ENCODE peak calls at places on chromosomes 16 and 17, in seven cellular contexts. One of them, this sample, is unnamed.

GRCh38 chr16:55976815-55977214 is 101.6 kb upstream of the CES5A start:
- DNase-seq in neural progenitor cell: no peak
- DNase-seq in GM23338: no peak
- DNase-seq in PC-3: no peak
- DNase-seq in GM23248: no peak
- DNase-seq in hepatocyte: no peak
- DNase-seq in MM.1S: no peak
- DNase-seq in this sample: no peak

GRCh38 chr16:86982912-86983311 is 334.3 kb downstream of the C16orf95 start:
- DNase-seq in neural progenitor cell: no peak
- DNase-seq in GM23338: no peak
- DNase-seq in PC-3: no peak
- DNase-seq in GM23248: no peak
- DNase-seq in hepatocyte: no peak
- DNase-seq in MM.1S: no peak
- DNase-seq in this sample: no peak

GRCh38 chr16:56985288-56985961 is 3.9 kb upstream of the NLRC5 start:
- DNase-seq in neural progenitor cell: no peak
- DNase-seq in GM23338: no peak
- DNase-seq in PC-3: peak
- DNase-seq in GM23248: peak
- DNase-seq in hepatocyte: peak
- DNase-seq in MM.1S: no peak
- DNase-seq in this sample: peak

GRCh38 chr17:17876959-17877547 is 40.3 kb upstream of the SREBF1 start:
- DNase-seq in neural progenitor cell: no peak
- DNase-seq in GM23338: no peak
- DNase-seq in PC-3: no peak
- DNase-seq in GM23248: peak
- DNase-seq in hepatocyte: no peak
- DNase-seq in MM.1S: no peak
- DNase-seq in this sample: no peak

GRCh38 chr16:30893082-30893743 is 664 bp downstream of the BCL7C start:
- DNase-seq in neural progenitor cell: peak
- DNase-seq in GM23338: peak
- DNase-seq in PC-3: no peak
- DNase-seq in GM23248: peak
- DNase-seq in hepatocyte: peak
- DNase-seq in MM.1S: peak
- DNase-seq in this sample: no peak

GRCh38 chr16:74736531-74737157 is 36.0 kb upstream of the MLKL start:
- DNase-seq in neural progenitor cell: no peak
- DNase-seq in GM23338: no peak
- DNase-seq in PC-3: peak
- DNase-seq in GM23248: no peak
- DNase-seq in hepatocyte: no peak
- DNase-seq in MM.1S: no peak
- DNase-seq in this sample: no peak

GRCh38 chr17:80034654-80034976 is 1.1 kb downstream of the TBC1D16 start:
- DNase-seq in neural progenitor cell: no peak
- DNase-seq in GM23338: no peak
- DNase-seq in PC-3: no peak
- DNase-seq in GM23248: no peak
- DNase-seq in hepatocyte: no peak
- DNase-seq in MM.1S: no peak
- DNase-seq in this sample: no peak

GRCh38 chr16:17080105-17080504 is 390.7 kb downstream of the XYLT1 start:
- DNase-seq in neural progenitor cell: no peak
- DNase-seq in GM23338: no peak
- DNase-seq in PC-3: no peak
- DNase-seq in GM23248: no peak
- DNase-seq in hepatocyte: no peak
- DNase-seq in MM.1S: no peak
- DNase-seq in this sample: no peak

GRCh38 chr17:60496051-60496450 is 30.0 kb downstream of the APPBP2 start:
- DNase-seq in neural progenitor cell: no peak
- DNase-seq in GM23338: no peak
- DNase-seq in PC-3: no peak
- DNase-seq in GM23248: peak
- DNase-seq in hepatocyte: no peak
- DNase-seq in MM.1S: no peak
- DNase-seq in this sample: no peak

GRCh38 chr16:53781023-53781605 is 77.2 kb downstream of the FTO start:
- DNase-seq in neural progenitor cell: no peak
- DNase-seq in GM23338: no peak
- DNase-seq in PC-3: peak
- DNase-seq in GM23248: peak
- DNase-seq in hepatocyte: no peak
- DNase-seq in MM.1S: no peak
- DNase-seq in this sample: no peak

GRCh38 chr17:39981207-39982068 is 831 bp downstream of the PSMD3 start:
- DNase-seq in neural progenitor cell: peak
- DNase-seq in GM23338: no peak
- DNase-seq in PC-3: no peak
- DNase-seq in GM23248: peak
- DNase-seq in hepatocyte: peak
- DNase-seq in MM.1S: no peak
- DNase-seq in this sample: no peak

GRCh38 chr17:56320443-56320842 is 167.2 kb downstream of the ANKFN1 start:
- DNase-seq in neural progenitor cell: peak
- DNase-seq in GM23338: peak
- DNase-seq in PC-3: no peak
- DNase-seq in GM23248: no peak
- DNase-seq in hepatocyte: no peak
- DNase-seq in MM.1S: no peak
- DNase-seq in this sample: no peak

GRCh38 chr17:58643147-58643546 is 48.7 kb downstream of the TEX14 start:
- DNase-seq in neural progenitor cell: no peak
- DNase-seq in GM23338: no peak
- DNase-seq in PC-3: peak
- DNase-seq in GM23248: peak
- DNase-seq in hepatocyte: no peak
- DNase-seq in MM.1S: no peak
- DNase-seq in this sample: no peak

GRCh38 chr16:67662653-67663010 is 1.9 kb downstream of the PARD6A start:
- DNase-seq in neural progenitor cell: no peak
- DNase-seq in GM23338: no peak
- DNase-seq in PC-3: no peak
- DNase-seq in GM23248: no peak
- DNase-seq in hepatocyte: no peak
- DNase-seq in MM.1S: no peak
- DNase-seq in this sample: no peak

GRCh38 chr17:46780003-46780373 is 38.5 kb downstream of the WNT3 start:
- DNase-seq in neural progenitor cell: no peak
- DNase-seq in GM23338: no peak
- DNase-seq in PC-3: no peak
- DNase-seq in GM23248: no peak
- DNase-seq in hepatocyte: no peak
- DNase-seq in MM.1S: no peak
- DNase-seq in this sample: no peak

GRCh38 chr17:50180593-50180992 is 14.8 kb downstream of the SGCA start:
- DNase-seq in neural progenitor cell: no peak
- DNase-seq in GM23338: no peak
- DNase-seq in PC-3: no peak
- DNase-seq in GM23248: no peak
- DNase-seq in hepatocyte: no peak
- DNase-seq in MM.1S: no peak
- DNase-seq in this sample: no peak

GRCh38 chr17:59534583-59534982 is 30.8 kb upstream of the DHX40 start:
- DNase-seq in neural progenitor cell: peak
- DNase-seq in GM23338: peak
- DNase-seq in PC-3: peak
- DNase-seq in GM23248: peak
- DNase-seq in hepatocyte: no peak
- DNase-seq in MM.1S: no peak
- DNase-seq in this sample: peak

GRCh38 chr17:77145635-77146632 is 5.2 kb downstream of the SEC14L1 start:
- DNase-seq in neural progenitor cell: no peak
- DNase-seq in GM23338: peak
- DNase-seq in PC-3: peak
- DNase-seq in GM23248: peak
- DNase-seq in hepatocyte: peak
- DNase-seq in MM.1S: peak
- DNase-seq in this sample: no peak

GRCh38 chr17:9668532-9668931 is 23.2 kb downstream of the USP43 start:
- DNase-seq in neural progenitor cell: no peak
- DNase-seq in GM23338: no peak
- DNase-seq in PC-3: peak
- DNase-seq in GM23248: peak
- DNase-seq in hepatocyte: no peak
- DNase-seq in MM.1S: no peak
- DNase-seq in this sample: no peak

GRCh38 chr16:11047057-11047456 is 102.7 kb downstream of the CLEC16A start:
- DNase-seq in neural progenitor cell: no peak
- DNase-seq in GM23338: no peak
- DNase-seq in PC-3: no peak
- DNase-seq in GM23248: peak
- DNase-seq in hepatocyte: peak
- DNase-seq in MM.1S: no peak
- DNase-seq in this sample: no peak

GRCh38 chr16:82192665-82193064 is 22.6 kb upstream of the MPHOSPH6 start:
- DNase-seq in neural progenitor cell: no peak
- DNase-seq in GM23338: no peak
- DNase-seq in PC-3: peak
- DNase-seq in GM23248: peak
- DNase-seq in hepatocyte: no peak
- DNase-seq in MM.1S: no peak
- DNase-seq in this sample: no peak

GRCh38 chr17:40091691-40092397 is 8.5 kb downstream of the NR1D1 start:
- DNase-seq in neural progenitor cell: no peak
- DNase-seq in GM23338: peak
- DNase-seq in PC-3: no peak
- DNase-seq in GM23248: peak
- DNase-seq in hepatocyte: peak
- DNase-seq in MM.1S: no peak
- DNase-seq in this sample: no peak

GRCh38 chr17:29066053-29066452 is 23.1 kb downstream of the PIPOX start:
- DNase-seq in neural progenitor cell: no peak
- DNase-seq in GM23338: no peak
- DNase-seq in PC-3: no peak
- DNase-seq in GM23248: no peak
- DNase-seq in hepatocyte: no peak
- DNase-seq in MM.1S: no peak
- DNase-seq in this sample: no peak

GRCh38 chr16:27313422-27314160 is at the start of gene IL4R:
- DNase-seq in neural progenitor cell: peak
- DNase-seq in GM23338: peak
- DNase-seq in PC-3: peak
- DNase-seq in GM23248: peak
- DNase-seq in hepatocyte: peak
- DNase-seq in MM.1S: peak
- DNase-seq in this sample: peak

GRCh38 chr16:1914759-1915387 is 3.3 kb downstream of the HS3ST6 start:
- DNase-seq in neural progenitor cell: no peak
- DNase-seq in GM23338: no peak
- DNase-seq in PC-3: no peak
- DNase-seq in GM23248: no peak
- DNase-seq in hepatocyte: no peak
- DNase-seq in MM.1S: no peak
- DNase-seq in this sample: no peak
- TF ChIP-seq EZH2 in neural progenitor cell: no peak
- TF ChIP-seq EZH2 in GM23338: no peak
- TF ChIP-seq EZH2 in PC-3: no peak
- TF ChIP-seq EZH2 in GM23248: no peak
- TF ChIP-seq EZH2 in hepatocyte: no peak
- TF ChIP-seq EZH2 in MM.1S: no peak
- TF ChIP-seq EZH2 in this sample: no peak

GRCh38 chr17:7328840-7329359 is at the start of gene NEURL4:
- DNase-seq in neural progenitor cell: no peak
- DNase-seq in GM23338: peak
- DNase-seq in PC-3: peak
- DNase-seq in GM23248: peak
- DNase-seq in hepatocyte: no peak
- DNase-seq in MM.1S: peak
- DNase-seq in this sample: no peak
- TF ChIP-seq EZH2phosphoT487 in neural progenitor cell: no peak
- TF ChIP-seq EZH2phosphoT487 in GM23338: no peak
- TF ChIP-seq EZH2phosphoT487 in PC-3: no peak
- TF ChIP-seq EZH2phosphoT487 in GM23248: no peak
- TF ChIP-seq EZH2phosphoT487 in hepatocyte: no peak
- TF ChIP-seq EZH2phosphoT487 in MM.1S: no peak
- TF ChIP-seq EZH2phosphoT487 in this sample: no peak

DNA sequence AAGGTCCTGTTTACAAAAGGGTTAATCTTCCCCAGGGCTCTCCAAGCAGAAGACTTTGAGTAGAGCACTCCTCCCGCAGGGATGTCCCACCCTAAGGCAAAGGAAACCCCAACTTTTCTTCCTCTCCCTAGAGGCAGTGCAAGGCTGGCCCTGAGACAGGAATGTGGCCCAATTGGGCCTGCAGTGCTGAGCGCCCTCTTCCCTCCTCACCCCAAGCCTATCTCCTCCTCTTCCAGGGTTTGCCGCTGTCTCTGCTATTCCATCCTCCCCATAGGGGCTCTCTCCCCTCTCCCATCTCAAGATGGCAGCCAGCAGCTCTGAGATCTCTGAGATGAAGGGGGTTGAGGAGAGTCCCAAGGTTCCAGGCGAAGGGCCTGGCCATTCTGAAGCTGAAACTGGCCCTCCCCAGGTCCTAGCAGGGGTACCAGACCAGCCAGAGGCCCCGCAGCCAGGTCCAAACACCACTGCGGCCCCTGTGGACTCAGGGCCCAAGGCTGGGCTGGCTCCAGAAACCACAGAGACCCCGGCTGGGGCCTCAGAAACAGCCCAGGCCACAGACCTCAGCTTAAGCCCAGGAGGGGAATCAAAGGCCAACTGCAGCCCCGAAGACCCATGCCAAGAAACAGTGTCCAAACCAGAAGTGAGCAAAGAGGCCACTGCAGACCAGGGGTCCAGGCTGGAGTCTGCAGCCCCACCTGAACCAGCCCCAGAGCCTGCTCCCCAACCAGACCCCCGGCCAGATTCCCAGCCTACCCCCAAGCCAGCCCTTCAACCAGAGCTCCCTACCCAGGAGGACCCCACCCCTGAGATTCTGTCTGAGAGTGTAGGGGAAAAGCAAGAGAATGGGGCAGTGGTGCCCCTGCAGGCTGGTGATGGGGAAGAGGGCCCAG is 1.0 kb downstream of the PRRT2 start:
- DNase-seq in neural progenitor cell: peak
- DNase-seq in GM23338: no peak
- DNase-seq in PC-3: no peak
- DNase-seq in GM23248: no peak
- DNase-seq in hepatocyte: no peak
- DNase-seq in MM.1S: no peak
- DNase-seq in this sample: no peak
- TF ChIP-seq EZH2 in neural progenitor cell: no peak
- TF ChIP-seq EZH2 in GM23338: no peak
- TF ChIP-seq EZH2 in PC-3: no peak
- TF ChIP-seq EZH2 in GM23248: no peak
- TF ChIP-seq EZH2 in hepatocyte: no peak
- TF ChIP-seq EZH2 in MM.1S: no peak
- TF ChIP-seq EZH2 in this sample: no peak

DNA sequence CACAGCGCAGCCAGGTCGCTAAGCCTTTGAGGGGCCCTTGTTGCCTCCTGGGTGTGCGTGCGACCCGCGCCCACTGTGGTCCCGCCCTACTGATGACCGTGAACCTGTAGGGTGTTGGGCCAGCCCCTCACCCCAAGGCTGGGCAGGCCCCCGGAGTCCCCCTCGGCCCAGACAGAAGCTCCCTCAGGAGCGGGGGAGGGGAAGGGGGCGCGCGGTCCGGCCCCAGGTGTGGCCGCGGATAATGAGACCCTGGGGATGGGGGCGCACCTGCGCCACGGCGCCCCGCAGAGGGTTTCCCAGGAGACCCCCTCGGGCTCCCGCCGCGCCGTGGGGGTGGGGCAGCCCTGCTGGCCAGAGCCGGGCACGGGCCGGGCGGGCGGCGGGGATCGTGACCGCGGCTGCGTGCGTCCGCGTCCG is 378 bp upstream of the ARHGDIG start:
- DNase-seq in neural progenitor cell: peak
- DNase-seq in GM23338: peak
- DNase-seq in PC-3: no peak
- DNase-seq in GM23248: no peak
- DNase-seq in hepatocyte: no peak
- DNase-seq in MM.1S: no peak
- DNase-seq in this sample: no peak
- TF ChIP-seq EZH2phosphoT487 in neural progenitor cell: peak
- TF ChIP-seq EZH2phosphoT487 in GM23338: no peak
- TF ChIP-seq EZH2phosphoT487 in PC-3: no peak
- TF ChIP-seq EZH2phosphoT487 in GM23248: no peak
- TF ChIP-seq EZH2phosphoT487 in hepatocyte: no peak
- TF ChIP-seq EZH2phosphoT487 in MM.1S: no peak
- TF ChIP-seq EZH2phosphoT487 in this sample: no peak